ENCODE peak calls at places on chromosomes 3 and 15, in ten cellular contexts. One of them, this sample, is unnamed.

GRCh38 chr15:50116477-50116876 is 2.6 kb downstream of the ATP8B4 start:
- DNase-seq in H9: peak
- DNase-seq in AG09309: no peak
- DNase-seq in HFFc6: peak
- DNase-seq in heart left ventricle: no peak
- DNase-seq in CD4-positive, alpha-beta T cell: no peak
- DNase-seq in cardiac muscle cell: peak
- DNase-seq in pancreas: no peak
- DNase-seq in thoracic aorta: no peak
- DNase-seq in AG10803: peak
- DNase-seq in this sample: no peak

GRCh38 chr3:71413572-71413971 is 170.0 kb downstream of the FOXP1 start:
- DNase-seq in pancreas: no peak
- DNase-seq in CD4-positive, alpha-beta T cell: no peak
- DNase-seq in AG09309: no peak
- DNase-seq in AG10803: no peak
- DNase-seq in cardiac muscle cell: no peak
- DNase-seq in H9: no peak
- DNase-seq in HFFc6: no peak
- DNase-seq in thoracic aorta: no peak
- DNase-seq in heart left ventricle: no peak
- DNase-seq in this sample: no peak

GRCh38 chr15:70192490-70192889 is 94.8 kb upstream of the TLE3 start:
- DNase-seq in cardiac muscle cell: no peak
- DNase-seq in AG10803: no peak
- DNase-seq in CD4-positive, alpha-beta T cell: no peak
- DNase-seq in HFFc6: no peak
- DNase-seq in H9: no peak
- DNase-seq in pancreas: no peak
- DNase-seq in AG09309: no peak
- DNase-seq in thoracic aorta: no peak
- DNase-seq in heart left ventricle: no peak
- DNase-seq in this sample: no peak

GRCh38 chr3:71611099-71611498 is 27.6 kb upstream of the FOXP1 start:
- DNase-seq in heart left ventricle: no peak
- DNase-seq in AG09309: no peak
- DNase-seq in CD4-positive, alpha-beta T cell: no peak
- DNase-seq in pancreas: no peak
- DNase-seq in AG10803: no peak
- DNase-seq in cardiac muscle cell: no peak
- DNase-seq in HFFc6: no peak
- DNase-seq in H9: no peak
- DNase-seq in thoracic aorta: no peak
- DNase-seq in this sample: no peak

GRCh38 chr15:55774113-55774970 is 31.4 kb upstream of the PRTG start:
- DNase-seq in AG10803: peak
- DNase-seq in HFFc6: peak
- DNase-seq in AG09309: no peak
- DNase-seq in thoracic aorta: no peak
- DNase-seq in CD4-positive, alpha-beta T cell: peak
- DNase-seq in pancreas: peak
- DNase-seq in H9: peak
- DNase-seq in cardiac muscle cell: peak
- DNase-seq in heart left ventricle: peak
- DNase-seq in this sample: peak

GRCh38 chr15:60555291-60555690 is 76.3 kb upstream of the ICE2 start:
- DNase-seq in CD4-positive, alpha-beta T cell: no peak
- DNase-seq in HFFc6: no peak
- DNase-seq in pancreas: no peak
- DNase-seq in AG10803: no peak
- DNase-seq in heart left ventricle: no peak
- DNase-seq in thoracic aorta: no peak
- DNase-seq in H9: no peak
- DNase-seq in cardiac muscle cell: no peak
- DNase-seq in AG09309: no peak
- DNase-seq in this sample: no peak

GRCh38 chr3:195241592-195242355 is 29.2 kb downstream of the XXYLT1 start:
- DNase-seq in AG10803: no peak
- DNase-seq in H9: no peak
- DNase-seq in cardiac muscle cell: no peak
- DNase-seq in HFFc6: no peak
- DNase-seq in heart left ventricle: no peak
- DNase-seq in pancreas: no peak
- DNase-seq in thoracic aorta: peak
- DNase-seq in CD4-positive, alpha-beta T cell: no peak
- DNase-seq in AG09309: no peak
- DNase-seq in this sample: no peak

GRCh38 chr3:172749201-172749965 is 1.1 kb upstream of the ECT2 start:
- DNase-seq in AG10803: peak
- DNase-seq in cardiac muscle cell: no peak
- DNase-seq in heart left ventricle: peak
- DNase-seq in HFFc6: peak
- DNase-seq in pancreas: no peak
- DNase-seq in thoracic aorta: peak
- DNase-seq in AG09309: peak
- DNase-seq in H9: no peak
- DNase-seq in CD4-positive, alpha-beta T cell: no peak
- DNase-seq in this sample: no peak

GRCh38 chr3:153348457-153349137 is 186.6 kb downstream of the RAP2B start:
- DNase-seq in AG10803: peak
- DNase-seq in CD4-positive, alpha-beta T cell: no peak
- DNase-seq in cardiac muscle cell: no peak
- DNase-seq in heart left ventricle: no peak
- DNase-seq in H9: peak
- DNase-seq in pancreas: no peak
- DNase-seq in AG09309: peak
- DNase-seq in HFFc6: no peak
- DNase-seq in thoracic aorta: no peak
- DNase-seq in this sample: no peak

GRCh38 chr3:136957751-136958288 is at the start of gene IL20RB:
- DNase-seq in HFFc6: peak
- DNase-seq in AG09309: peak
- DNase-seq in thoracic aorta: no peak
- DNase-seq in CD4-positive, alpha-beta T cell: no peak
- DNase-seq in pancreas: no peak
- DNase-seq in AG10803: peak
- DNase-seq in cardiac muscle cell: no peak
- DNase-seq in H9: peak
- DNase-seq in heart left ventricle: no peak
- DNase-seq in this sample: no peak

GRCh38 chr3:172859035-172859434 is 108.5 kb downstream of the ECT2 start:
- DNase-seq in heart left ventricle: no peak
- DNase-seq in pancreas: no peak
- DNase-seq in AG09309: no peak
- DNase-seq in AG10803: no peak
- DNase-seq in thoracic aorta: no peak
- DNase-seq in H9: no peak
- DNase-seq in HFFc6: no peak
- DNase-seq in CD4-positive, alpha-beta T cell: no peak
- DNase-seq in cardiac muscle cell: no peak
- DNase-seq in this sample: no peak

GRCh38 chr3:53255360-53255774 is 455 bp downstream of the TKT start:
- DNase-seq in cardiac muscle cell: no peak
- DNase-seq in HFFc6: no peak
- DNase-seq in AG09309: no peak
- DNase-seq in AG10803: no peak
- DNase-seq in CD4-positive, alpha-beta T cell: no peak
- DNase-seq in H9: no peak
- DNase-seq in pancreas: peak
- DNase-seq in heart left ventricle: peak
- DNase-seq in thoracic aorta: no peak
- DNase-seq in this sample: peak

GRCh38 chr3:65024148-65024547 is 336.3 kb upstream of the ADAMTS9 start:
- DNase-seq in CD4-positive, alpha-beta T cell: no peak
- DNase-seq in cardiac muscle cell: no peak
- DNase-seq in H9: peak
- DNase-seq in pancreas: no peak
- DNase-seq in AG09309: no peak
- DNase-seq in thoracic aorta: no peak
- DNase-seq in AG10803: no peak
- DNase-seq in HFFc6: no peak
- DNase-seq in heart left ventricle: no peak
- DNase-seq in this sample: no peak
- TF ChIP-seq CTCF in CD4-positive, alpha-beta T cell: no peak
- TF ChIP-seq CTCF in cardiac muscle cell: no peak
- TF ChIP-seq CTCF in H9: peak
- TF ChIP-seq CTCF in pancreas: no peak
- TF ChIP-seq CTCF in AG09309: no peak
- TF ChIP-seq CTCF in thoracic aorta: no peak
- TF ChIP-seq CTCF in AG10803: no peak
- TF ChIP-seq CTCF in HFFc6: no peak
- TF ChIP-seq CTCF in heart left ventricle: no peak
- TF ChIP-seq CTCF in this sample: peak

GRCh38 chr3:131232711-131233267 is 148.8 kb upstream of the NUDT16 start:
- DNase-seq in pancreas: no peak
- DNase-seq in AG09309: no peak
- DNase-seq in H9: no peak
- DNase-seq in AG10803: no peak
- DNase-seq in thoracic aorta: no peak
- DNase-seq in CD4-positive, alpha-beta T cell: no peak
- DNase-seq in HFFc6: no peak
- DNase-seq in cardiac muscle cell: no peak
- DNase-seq in heart left ventricle: no peak
- DNase-seq in this sample: no peak
- TF ChIP-seq CTCF in pancreas: no peak
- TF ChIP-seq CTCF in AG09309: no peak
- TF ChIP-seq CTCF in H9: no peak
- TF ChIP-seq CTCF in AG10803: no peak
- TF ChIP-seq CTCF in thoracic aorta: no peak
- TF ChIP-seq CTCF in CD4-positive, alpha-beta T cell: no peak
- TF ChIP-seq CTCF in HFFc6: no peak
- TF ChIP-seq CTCF in cardiac muscle cell: no peak
- TF ChIP-seq CTCF in heart left ventricle: no peak
- TF ChIP-seq CTCF in this sample: no peak

DNA sequence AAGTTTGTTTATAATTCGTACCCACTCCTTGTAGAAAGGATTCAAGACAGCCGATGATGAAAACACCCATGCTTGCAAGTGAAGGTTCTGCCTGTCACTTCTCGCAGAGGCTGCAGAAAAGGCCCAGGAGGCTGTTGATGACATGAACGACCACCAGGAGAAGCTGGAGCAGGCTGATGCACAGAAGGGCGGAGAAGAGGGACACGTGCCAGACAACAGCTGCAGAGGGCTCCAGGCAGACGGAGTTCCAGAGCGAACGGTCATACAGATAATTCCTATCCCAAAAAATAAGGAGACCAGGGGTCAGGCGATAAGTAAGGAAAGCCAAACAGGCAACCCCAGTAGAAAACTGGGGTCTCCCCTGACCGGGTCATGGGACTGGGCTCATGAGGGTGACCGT is 5.7 kb upstream of the DYNLT2B start:
- DNase-seq in H9: peak
- DNase-seq in AG09309: no peak
- DNase-seq in HFFc6: no peak
- DNase-seq in cardiac muscle cell: peak
- DNase-seq in heart left ventricle: no peak
- DNase-seq in AG10803: peak
- DNase-seq in CD4-positive, alpha-beta T cell: no peak
- DNase-seq in pancreas: no peak
- DNase-seq in thoracic aorta: no peak
- DNase-seq in this sample: peak
- TF ChIP-seq CTCF in H9: peak
- TF ChIP-seq CTCF in AG09309: peak
- TF ChIP-seq CTCF in HFFc6: peak
- TF ChIP-seq CTCF in cardiac muscle cell: peak
- TF ChIP-seq CTCF in heart left ventricle: no peak
- TF ChIP-seq CTCF in AG10803: peak
- TF ChIP-seq CTCF in CD4-positive, alpha-beta T cell: peak
- TF ChIP-seq CTCF in pancreas: no peak
- TF ChIP-seq CTCF in thoracic aorta: no peak
- TF ChIP-seq CTCF in this sample: peak

GRCh38 chr15:78507831-78508160 is 419 bp downstream of the HYKK start:
- DNase-seq in cardiac muscle cell: no peak
- DNase-seq in HFFc6: no peak
- DNase-seq in H9: no peak
- DNase-seq in CD4-positive, alpha-beta T cell: no peak
- DNase-seq in thoracic aorta: no peak
- DNase-seq in heart left ventricle: peak
- DNase-seq in AG10803: no peak
- DNase-seq in AG09309: no peak
- DNase-seq in pancreas: no peak
- DNase-seq in this sample: no peak

GRCh38 chr15:78508272-78508671 is 895 bp downstream of the HYKK start:
- DNase-seq in AG09309: no peak
- DNase-seq in CD4-positive, alpha-beta T cell: no peak
- DNase-seq in heart left ventricle: no peak
- DNase-seq in thoracic aorta: no peak
- DNase-seq in HFFc6: no peak
- DNase-seq in AG10803: no peak
- DNase-seq in cardiac muscle cell: no peak
- DNase-seq in H9: no peak
- DNase-seq in pancreas: no peak
- DNase-seq in this sample: no peak

GRCh38 chr15:78509726-78510312 is 2.4 kb downstream of the HYKK start:
- DNase-seq in heart left ventricle: no peak
- DNase-seq in pancreas: no peak
- DNase-seq in AG09309: no peak
- DNase-seq in thoracic aorta: no peak
- DNase-seq in H9: no peak
- DNase-seq in HFFc6: no peak
- DNase-seq in CD4-positive, alpha-beta T cell: no peak
- DNase-seq in AG10803: no peak
- DNase-seq in cardiac muscle cell: no peak
- DNase-seq in this sample: no peak

GRCh38 chr15:78502641-78503040 is 4.7 kb upstream of the HYKK start:
- DNase-seq in cardiac muscle cell: no peak
- DNase-seq in AG10803: no peak
- DNase-seq in pancreas: no peak
- DNase-seq in AG09309: no peak
- DNase-seq in CD4-positive, alpha-beta T cell: no peak
- DNase-seq in heart left ventricle: no peak
- DNase-seq in H9: no peak
- DNase-seq in thoracic aorta: no peak
- DNase-seq in HFFc6: no peak
- DNase-seq in this sample: no peak

DNA sequence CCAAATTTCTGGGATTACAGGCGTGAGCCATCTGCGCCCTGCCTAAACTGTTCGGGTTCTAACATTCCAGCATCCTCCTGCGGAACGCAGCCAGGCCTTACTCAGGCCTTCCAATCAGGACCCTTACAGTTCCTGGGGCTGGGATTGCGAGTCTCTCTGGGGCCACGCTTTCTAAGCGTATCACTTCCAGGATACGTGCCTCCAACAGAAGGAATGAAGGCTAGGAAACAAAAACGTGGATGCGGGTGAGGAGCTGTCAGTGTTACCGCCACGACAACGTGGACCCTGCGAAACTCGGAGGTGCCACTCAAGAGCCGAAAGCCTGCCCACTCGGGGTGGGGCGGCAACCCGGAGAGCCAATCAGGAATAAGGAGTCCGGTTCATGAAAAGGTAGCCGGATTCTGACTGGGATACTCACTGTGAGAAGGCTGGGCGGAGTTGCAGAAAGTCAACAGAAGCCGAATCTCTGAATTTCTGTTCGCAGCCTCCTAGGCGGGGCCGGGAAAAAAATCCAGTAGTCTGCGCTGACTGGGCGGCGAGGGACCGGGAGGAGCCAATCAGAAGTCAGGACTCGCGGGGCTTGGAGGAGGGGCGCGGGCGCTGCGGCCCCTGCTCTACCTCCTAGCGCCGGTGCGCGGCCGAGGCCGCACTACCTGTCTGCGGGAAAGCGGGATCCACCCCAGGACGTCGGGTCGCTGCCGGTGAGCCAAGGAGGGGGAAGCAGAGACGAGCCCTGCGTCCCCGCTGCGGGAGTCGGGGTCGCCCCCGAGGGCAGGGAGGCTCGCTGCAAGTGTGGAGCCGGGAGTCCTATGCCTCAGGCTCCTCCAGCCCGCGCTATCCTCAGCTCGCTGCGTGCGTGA is at the start of gene HYKK:
- DNase-seq in cardiac muscle cell: peak
- DNase-seq in pancreas: peak
- DNase-seq in HFFc6: peak
- DNase-seq in heart left ventricle: peak
- DNase-seq in CD4-positive, alpha-beta T cell: peak
- DNase-seq in AG10803: peak
- DNase-seq in AG09309: peak
- DNase-seq in H9: peak
- DNase-seq in thoracic aorta: peak
- DNase-seq in this sample: peak
- TF ChIP-seq CTCF in cardiac muscle cell: no peak
- TF ChIP-seq CTCF in pancreas: no peak
- TF ChIP-seq CTCF in HFFc6: no peak
- TF ChIP-seq CTCF in heart left ventricle: peak
- TF ChIP-seq CTCF in CD4-positive, alpha-beta T cell: no peak
- TF ChIP-seq CTCF in AG10803: no peak
- TF ChIP-seq CTCF in AG09309: no peak
- TF ChIP-seq CTCF in H9: peak
- TF ChIP-seq CTCF in thoracic aorta: peak
- TF ChIP-seq CTCF in this sample: peak

This sample was measured in neural crest cell.